ENCODE peak calls at places on chromosomes 3 and 15, in seven cellular contexts. I is thoracic aorta; N is EH; T is NCI-H1436; M is substantia nigra; X is activated CD4-positive, alpha-beta T cell treated with anti-CD3 and anti-CD28 coated beads for 24 hours; S is activated T-cell treated with anti-CD3 and anti-CD28 coated beads, Interleukin-2, amount 50 U/mL, for 4 hours. P is an unnamed sample.

GRCh38 chr15:68763063-68763462 is 57.6 kb downstream of the ANP32A start:
- DNase-seq in I (no peak), N (no peak), T (no peak), M (no peak), X (no peak), S (no peak), P (no peak)

GRCh38 chr15:60793656-60794055 is 314.7 kb upstream of the ICE2 start:
- DNase-seq in I (no peak), N (no peak), T (no peak), M (no peak), X (no peak), S (no peak), P (no peak)

GRCh38 chr3:30286007-30286669 is 320.3 kb upstream of the TGFBR2 start:
- DNase-seq in I (peak; percentile 61), N (peak; percentile 88), T (no peak), M (peak; percentile 3), X (no peak), S (no peak), P (no peak)

GRCh38 chr3:67468511-67468910 is 185.9 kb downstream of the SUCLG2 start:
- DNase-seq in I (no peak), N (peak; percentile 21), T (no peak), M (no peak), X (no peak), S (no peak), P (no peak)

GRCh38 chr3:10668077-10668476 is 148.0 kb upstream of the SLC6A11 start:
- DNase-seq in I (no peak), N (no peak), T (no peak), M (no peak), X (no peak), S (no peak), P (no peak)

GRCh38 chr15:95739161-95739560 is 591.3 kb upstream of the NR2F2 start:
- DNase-seq in I (no peak), N (no peak), T (no peak), M (no peak), X (no peak), S (no peak), P (no peak)

GRCh38 chr3:169812124-169812843 is 386 bp upstream of the LRRIQ4 start:
- DNase-seq in I (no peak), N (peak; percentile 77), T (peak; percentile 75), M (peak; percentile 55), X (peak; percentile 6), S (peak; percentile 34), P (peak; percentile 26)

GRCh38 chr3:187286467-187287059 is 5.0 kb downstream of the MASP1 start:
- DNase-seq in I (no peak), N (peak; percentile 91), T (no peak), M (no peak), X (no peak), S (no peak), P (no peak)

GRCh38 chr15:29438714-29439076 is 169.1 kb upstream of the NSMCE3 start:
- DNase-seq in I (no peak), N (no peak), T (no peak), M (no peak), X (no peak), S (no peak), P (no peak)

GRCh38 chr3:17941134-17941533 is 198.7 kb upstream of the TBC1D5 start:
- DNase-seq in I (no peak), N (no peak), T (no peak), M (no peak), X (no peak), S (no peak), P (no peak)

GRCh38 chr3:6799264-6799915 is 61.5 kb upstream of the GRM7 start:
- DNase-seq in I (no peak), N (peak; percentile 1), T (no peak), M (peak; percentile 3), X (peak; percentile 15), S (no peak), P (no peak)

GRCh38 chr3:182636646-182637045 is 156.7 kb upstream of the ATP11B start:
- DNase-seq in I (no peak), N (no peak), T (no peak), M (no peak), X (no peak), S (no peak), P (no peak)

GRCh38 chr3:42023380-42023779 is 61.5 kb upstream of the ULK4 start:
- DNase-seq in I (no peak), N (no peak), T (no peak), M (no peak), X (peak; percentile 10), S (no peak), P (no peak)

GRCh38 chr15:94792166-94792565 is 560.8 kb downstream of the MCTP2 start:
- DNase-seq in I (no peak), N (no peak), T (no peak), M (no peak), X (no peak), S (no peak), P (no peak)

GRCh38 chr3:66041116-66041515 is 2.4 kb upstream of the MAGI1 start:
- DNase-seq in I (no peak), N (peak; percentile 87), T (no peak), M (no peak), X (no peak), S (no peak), P (no peak)

GRCh38 chr3:69948246-69948862 is 51.2 kb upstream of the SAMMSON start:
- DNase-seq in I (no peak), N (peak; percentile 66), T (no peak), M (no peak), X (no peak), S (no peak), P (no peak)

GRCh38 chr15:74262635-74263034 is 26.5 kb downstream of the CCDC33 start:
- DNase-seq in I (no peak), N (no peak), T (no peak), M (no peak), X (no peak), S (no peak), P (no peak)

GRCh38 chr15:32042269-32042996 is 12.1 kb downstream of the CHRNA7 start:
- DNase-seq in I (no peak), N (no peak), T (peak; percentile 14), M (no peak), X (no peak), S (no peak), P (no peak)

GRCh38 chr3:157416347-157417087 is 20.1 kb upstream of the PTX3 start:
- DNase-seq in I (no peak), N (no peak), T (no peak), M (no peak), X (no peak), S (no peak), P (no peak)

P was measured in hypothalamus.